ENCODE peak calls at places on chromosome 22, in five cellular contexts. U is heart right ventricle, A is uterus, Z is body of pancreas, P is endodermal cell. O is an unnamed sample.

GRCh38 chr22:17119481-17120202 is 1.5 kb downstream of the TMEM121B start:
- DNase-seq in P (peak; percentile 88), A (no peak), Z (no peak), U (peak; percentile 66), O (no peak)

GRCh38 chr22:48758905-48759875 is 1068.5 kb downstream of the BRD1 start:
- DNase-seq in U (no peak), A (no peak), P (peak; percentile 25), Z (no peak), O (no peak)

GRCh38 chr22:25213221-25213620 is 6.2 kb upstream of the CRYBB2 start:
- DNase-seq in Z (no peak), P (no peak), U (no peak), A (no peak), O (no peak)

GRCh38 chr22:46693634-46694422 is 44.2 kb downstream of the CERK start:
- DNase-seq in P (no peak), U (no peak), A (no peak), Z (no peak), O (no peak)

GRCh38 chr22:44392446-44392921 is 79.7 kb upstream of the SHISAL1 start:
- DNase-seq in A (no peak), P (peak; percentile 45), Z (peak; percentile 3), U (peak; percentile 3), O (no peak)

GRCh38 chr22:45441158-45441557 is 27.7 kb downstream of the RIBC2 start:
- DNase-seq in U (peak; percentile 44), Z (peak; percentile 55), A (peak; percentile 73), P (peak; percentile 86), O (no peak)

GRCh38 chr22:29727248-29727551 is 7.4 kb downstream of the CABP7 start:
- DNase-seq in A (peak; percentile 49), U (peak; percentile 47), Z (no peak), P (peak; percentile 92), O (no peak)

GRCh38 chr22:22520667-22521602 is 865 bp upstream of the ZNF280A start:
- DNase-seq in U (no peak), A (no peak), Z (no peak), P (no peak), O (no peak)

GRCh38 chr22:20407829-20408228 is 13.9 kb downstream of the ZNF74 start:
- DNase-seq in Z (no peak), P (peak; percentile 22), U (no peak), A (no peak), O (no peak)

GRCh38 chr22:25334091-25334490 is 114.7 kb downstream of the CRYBB2 start:
- DNase-seq in P (peak; percentile 94), A (no peak), Z (no peak), U (peak; percentile 78), O (no peak)

GRCh38 chr22:37310075-37310606 is 27.8 kb downstream of the CYTH4 start:
- DNase-seq in Z (no peak), U (no peak), A (no peak), P (no peak), O (no peak)
- H3K4me3 ChIP-seq in Z (no peak overlapping the region), U (no peak overlapping the region), A (no peak overlapping the region), P (no peak overlapping the region), O (no peak overlapping the region)

GRCh38 chr22:31124290-31124689 is 1.5 kb downstream of the INPP5J start:
- DNase-seq in U (no peak), Z (no peak), P (peak; percentile 38), A (no peak), O (no peak)
- H3K4me3 ChIP-seq in U (no peak overlapping the region), Z (no peak overlapping the region), P (no peak overlapping the region), A (no peak overlapping the region), O (no peak overlapping the region)

DNA sequence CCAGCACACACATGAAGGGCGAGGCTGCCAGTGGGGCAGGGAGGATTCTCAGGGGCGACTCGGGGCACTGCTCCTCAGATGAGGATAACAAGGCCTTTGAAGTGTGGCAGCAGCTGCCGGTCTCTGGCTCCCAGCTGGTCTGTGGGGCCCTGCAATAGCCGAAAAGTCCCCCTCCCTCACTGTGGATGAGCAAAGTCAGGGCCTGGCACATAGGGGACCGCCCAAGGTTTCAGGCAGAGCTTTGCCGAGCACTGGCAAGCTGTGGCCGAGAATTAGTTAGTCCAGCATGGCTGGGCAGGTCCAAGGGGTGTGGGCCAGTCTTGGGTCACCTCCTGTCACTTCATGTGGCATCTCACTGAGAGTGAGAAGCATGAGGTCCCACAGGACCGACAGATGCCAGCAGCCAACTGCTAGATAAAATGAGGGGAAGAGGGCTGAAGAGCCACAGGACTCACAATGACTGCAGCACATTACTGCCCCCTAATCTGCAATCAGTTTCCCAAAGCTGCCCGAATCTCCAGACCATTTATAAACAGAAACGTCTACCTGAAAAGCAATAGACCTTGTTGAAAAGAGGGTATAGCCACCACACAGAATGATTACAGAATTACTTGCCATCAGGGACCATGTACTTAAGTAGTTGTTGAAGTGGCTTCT is 12.5 kb upstream of the TEF start:
- DNase-seq in A (no peak), Z (peak; percentile 39), U (no peak), P (no peak), O (no peak)
- H3K4me3 ChIP-seq in A (no peak overlapping the region), Z (peak overlapping the region; percentile 30), U (peak overlapping the region; percentile 60), P (no peak overlapping the region), O (no peak overlapping the region)

GRCh38 chr22:27671413-27671721 is 130.2 kb downstream of the MN1 start:
- DNase-seq in Z (no peak), U (no peak), A (no peak), P (no peak), O (no peak)

GRCh38 chr22:27672721-27673387 is 128.7 kb downstream of the MN1 start:
- DNase-seq in A (no peak), P (no peak), U (no peak), Z (no peak), O (no peak)

GRCh38 chr22:27669798-27670599 is 131.6 kb downstream of the MN1 start:
- DNase-seq in Z (no peak), P (peak; percentile 65), U (no peak), A (no peak), O (no peak)

GRCh38 chr22:27668828-27669797 is 132.4 kb downstream of the MN1 start:
- DNase-seq in A (no peak), Z (peak; percentile 36), U (peak; percentile 78), P (peak; percentile 68), O (no peak)

DNA sequence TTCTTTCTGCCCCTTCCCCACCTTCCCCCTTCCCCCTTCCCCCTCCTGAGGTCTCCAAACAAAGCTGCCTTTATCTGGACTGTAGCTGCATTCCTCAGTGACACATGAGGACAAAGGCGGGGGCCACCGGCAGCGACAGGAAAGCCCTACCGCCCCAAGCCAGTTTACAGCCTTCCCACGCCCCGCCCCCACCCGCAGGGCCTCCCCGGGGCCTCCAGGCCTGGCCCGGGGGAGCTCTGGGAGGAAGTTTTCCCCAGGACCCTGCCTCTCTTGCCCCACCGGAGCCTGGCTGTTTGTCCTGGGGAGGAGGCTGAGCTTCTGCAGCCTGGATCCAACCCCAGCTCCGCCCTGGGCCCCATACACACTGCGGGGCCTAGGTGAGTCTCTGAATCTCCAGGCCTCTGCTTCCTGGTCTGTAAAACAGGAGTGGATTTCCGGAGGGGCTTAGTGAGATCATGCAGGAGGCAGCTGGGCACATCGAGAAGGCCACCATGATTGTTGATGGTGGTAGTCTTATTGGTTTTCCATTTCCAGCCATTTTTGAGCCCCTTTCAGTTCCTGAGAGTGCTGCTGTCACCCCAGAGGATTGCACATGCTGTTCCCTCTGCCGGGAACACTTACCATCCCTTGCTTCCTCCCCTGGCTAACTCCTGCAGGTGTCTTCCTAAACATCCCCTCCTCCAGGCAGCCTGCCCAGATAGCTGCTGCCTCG is 130.7 kb downstream of the MN1 start:
- DNase-seq in Z (peak; percentile 84), A (no peak), P (peak; percentile 95), U (peak; percentile 71), O (no peak)
- H3K4me3 ChIP-seq in Z (no peak overlapping the region), A (no peak overlapping the region), P (peak overlapping the region; percentile 67), U (no peak overlapping the region), O (no peak overlapping the region)

DNA sequence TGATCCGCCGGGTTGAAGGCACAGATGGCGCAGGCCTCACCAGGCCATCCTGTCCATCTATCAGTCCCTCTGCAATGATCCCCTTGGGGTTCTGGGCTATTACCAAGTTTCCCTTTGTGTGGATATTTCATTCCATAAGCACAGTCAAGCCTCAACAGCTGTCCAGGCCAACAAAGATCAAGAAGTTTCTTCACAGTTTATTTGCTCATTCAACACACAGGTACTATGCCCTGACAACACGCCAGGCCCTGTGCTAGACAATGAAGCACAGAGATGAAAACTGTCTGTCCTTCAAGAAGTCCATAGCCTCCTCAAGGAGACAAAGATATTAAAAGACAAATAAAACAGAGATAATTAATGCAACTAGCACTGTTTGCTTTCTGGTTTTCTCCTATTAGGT is 107.7 kb downstream of the LARGE1 start:
- DNase-seq in U (no peak), A (no peak), Z (no peak), P (no peak), O (no peak)
- H3K4me3 ChIP-seq in U (no peak overlapping the region), A (no peak overlapping the region), Z (no peak overlapping the region), P (no peak overlapping the region), O (no peak overlapping the region)

GRCh38 chr22:37199839-37200161 is 11.8 kb upstream of the C1QTNF6 start:
- DNase-seq in Z (peak; percentile 54), U (no peak), P (no peak), A (no peak), O (no peak)
- H3K4me3 ChIP-seq in Z (no peak overlapping the region), U (peak overlapping the region; percentile 63), P (no peak overlapping the region), A (peak overlapping the region; percentile 13), O (peak overlapping the region; percentile 47)

DNA sequence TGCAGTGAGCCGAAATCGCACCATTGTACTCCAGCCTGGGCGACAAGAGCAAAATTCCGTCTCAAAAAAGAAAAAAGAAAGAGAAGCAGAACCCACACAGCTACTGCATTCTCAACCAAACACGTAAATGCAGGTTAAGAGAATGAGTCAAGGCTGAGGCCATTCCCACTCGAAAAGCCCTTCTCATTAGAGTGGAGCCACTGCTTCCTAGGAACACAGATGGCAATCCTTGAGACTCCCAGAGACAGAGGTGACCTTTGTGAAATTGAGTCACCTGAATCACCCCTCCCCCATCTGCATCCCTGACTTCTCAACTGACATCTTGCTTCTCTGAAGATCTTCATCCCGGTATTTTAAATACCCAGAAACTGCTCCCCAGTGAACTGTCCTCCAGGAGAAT is 8.2 kb downstream of the PACSIN2 start:
- DNase-seq in Z (no peak), A (no peak), U (no peak), P (no peak), O (no peak)
- H3K4me3 ChIP-seq in Z (no peak overlapping the region), A (no peak overlapping the region), U (no peak overlapping the region), P (no peak overlapping the region), O (no peak overlapping the region)

GRCh38 chr22:49827307-49827852 is 293 bp downstream of the BRD1 start:
- DNase-seq in Z (no peak), P (no peak), U (no peak), A (no peak), O (no peak)
- H3K4me3 ChIP-seq in Z (peak overlapping the region; percentile 67), P (no peak overlapping the region), U (peak overlapping the region; percentile 75), A (peak overlapping the region; percentile 45), O (peak overlapping the region; percentile 80)